ENCODE peak calls at places on chromosomes 7 and 10, in nine cellular contexts. One of them, this sample, is unnamed.

GRCh38 chr10:124065382-124066155 is 27.8 kb downstream of the CHST15 start:
- DNase-seq in mammary epithelial cell: no peak
- DNase-seq in right lobe of liver: no peak
- DNase-seq in endothelial cell: no peak
- DNase-seq in chondrocyte: no peak
- DNase-seq in colonic mucosa: no peak
- DNase-seq in kidney epithelial cell: no peak
- DNase-seq in Panc1: no peak
- DNase-seq in lower lobe of right lung: no peak
- DNase-seq in this sample: no peak

GRCh38 chr7:150784954-150785353 is 15.2 kb downstream of the TMEM176B start:
- DNase-seq in mammary epithelial cell: no peak
- DNase-seq in right lobe of liver: peak
- DNase-seq in endothelial cell: no peak
- DNase-seq in chondrocyte: no peak
- DNase-seq in colonic mucosa: peak
- DNase-seq in kidney epithelial cell: no peak
- DNase-seq in Panc1: no peak
- DNase-seq in lower lobe of right lung: no peak
- DNase-seq in this sample: no peak

GRCh38 chr7:126750207-126750911 is 502.4 kb downstream of the GRM8 start:
- DNase-seq in mammary epithelial cell: no peak
- DNase-seq in right lobe of liver: no peak
- DNase-seq in endothelial cell: no peak
- DNase-seq in chondrocyte: no peak
- DNase-seq in colonic mucosa: no peak
- DNase-seq in kidney epithelial cell: no peak
- DNase-seq in Panc1: no peak
- DNase-seq in lower lobe of right lung: no peak
- DNase-seq in this sample: no peak

GRCh38 chr7:18352339-18353255 is 143.0 kb upstream of the HDAC9 start:
- DNase-seq in mammary epithelial cell: peak
- DNase-seq in right lobe of liver: peak
- DNase-seq in endothelial cell: peak
- DNase-seq in chondrocyte: no peak
- DNase-seq in colonic mucosa: peak
- DNase-seq in kidney epithelial cell: no peak
- DNase-seq in Panc1: peak
- DNase-seq in lower lobe of right lung: no peak
- DNase-seq in this sample: peak

GRCh38 chr7:127437772-127438330 is 45.3 kb upstream of the ZNF800 start:
- DNase-seq in mammary epithelial cell: peak
- DNase-seq in right lobe of liver: no peak
- DNase-seq in endothelial cell: no peak
- DNase-seq in chondrocyte: no peak
- DNase-seq in colonic mucosa: no peak
- DNase-seq in kidney epithelial cell: peak
- DNase-seq in Panc1: no peak
- DNase-seq in lower lobe of right lung: no peak
- DNase-seq in this sample: peak

GRCh38 chr10:125149278-125150047 is 10.9 kb downstream of the CTBP2 start:
- DNase-seq in mammary epithelial cell: peak
- DNase-seq in right lobe of liver: no peak
- DNase-seq in endothelial cell: no peak
- DNase-seq in chondrocyte: peak
- DNase-seq in colonic mucosa: peak
- DNase-seq in kidney epithelial cell: peak
- DNase-seq in Panc1: peak
- DNase-seq in lower lobe of right lung: peak
- DNase-seq in this sample: peak

GRCh38 chr10:132836248-132836831 is 50.4 kb upstream of the NKX6-2 start:
- DNase-seq in mammary epithelial cell: no peak
- DNase-seq in right lobe of liver: peak
- DNase-seq in endothelial cell: no peak
- DNase-seq in chondrocyte: peak
- DNase-seq in colonic mucosa: no peak
- DNase-seq in kidney epithelial cell: no peak
- DNase-seq in Panc1: no peak
- DNase-seq in lower lobe of right lung: no peak
- DNase-seq in this sample: no peak

GRCh38 chr10:76117949-76118348 is 686.5 kb downstream of the LRMDA start:
- DNase-seq in mammary epithelial cell: peak
- DNase-seq in right lobe of liver: no peak
- DNase-seq in endothelial cell: no peak
- DNase-seq in chondrocyte: no peak
- DNase-seq in colonic mucosa: no peak
- DNase-seq in kidney epithelial cell: no peak
- DNase-seq in Panc1: no peak
- DNase-seq in lower lobe of right lung: no peak
- DNase-seq in this sample: peak

GRCh38 chr7:47496666-47497065 is 85.2 kb downstream of the TNS3 start:
- DNase-seq in mammary epithelial cell: no peak
- DNase-seq in right lobe of liver: peak
- DNase-seq in endothelial cell: no peak
- DNase-seq in chondrocyte: no peak
- DNase-seq in colonic mucosa: no peak
- DNase-seq in kidney epithelial cell: no peak
- DNase-seq in Panc1: no peak
- DNase-seq in lower lobe of right lung: no peak
- DNase-seq in this sample: no peak

GRCh38 chr7:47493971-47494370 is 87.9 kb downstream of the TNS3 start:
- DNase-seq in mammary epithelial cell: peak
- DNase-seq in right lobe of liver: no peak
- DNase-seq in endothelial cell: no peak
- DNase-seq in chondrocyte: no peak
- DNase-seq in colonic mucosa: no peak
- DNase-seq in kidney epithelial cell: no peak
- DNase-seq in Panc1: no peak
- DNase-seq in lower lobe of right lung: no peak
- DNase-seq in this sample: no peak

GRCh38 chr7:47497367-47498096 is 84.4 kb downstream of the TNS3 start:
- DNase-seq in mammary epithelial cell: no peak
- DNase-seq in right lobe of liver: no peak
- DNase-seq in endothelial cell: no peak
- DNase-seq in chondrocyte: no peak
- DNase-seq in colonic mucosa: no peak
- DNase-seq in kidney epithelial cell: no peak
- DNase-seq in Panc1: no peak
- DNase-seq in lower lobe of right lung: no peak
- DNase-seq in this sample: no peak

GRCh38 chr7:47495269-47495875 is 86.5 kb downstream of the TNS3 start:
- DNase-seq in mammary epithelial cell: no peak
- DNase-seq in right lobe of liver: no peak
- DNase-seq in endothelial cell: no peak
- DNase-seq in chondrocyte: no peak
- DNase-seq in colonic mucosa: no peak
- DNase-seq in kidney epithelial cell: no peak
- DNase-seq in Panc1: no peak
- DNase-seq in lower lobe of right lung: no peak
- DNase-seq in this sample: no peak

DNA sequence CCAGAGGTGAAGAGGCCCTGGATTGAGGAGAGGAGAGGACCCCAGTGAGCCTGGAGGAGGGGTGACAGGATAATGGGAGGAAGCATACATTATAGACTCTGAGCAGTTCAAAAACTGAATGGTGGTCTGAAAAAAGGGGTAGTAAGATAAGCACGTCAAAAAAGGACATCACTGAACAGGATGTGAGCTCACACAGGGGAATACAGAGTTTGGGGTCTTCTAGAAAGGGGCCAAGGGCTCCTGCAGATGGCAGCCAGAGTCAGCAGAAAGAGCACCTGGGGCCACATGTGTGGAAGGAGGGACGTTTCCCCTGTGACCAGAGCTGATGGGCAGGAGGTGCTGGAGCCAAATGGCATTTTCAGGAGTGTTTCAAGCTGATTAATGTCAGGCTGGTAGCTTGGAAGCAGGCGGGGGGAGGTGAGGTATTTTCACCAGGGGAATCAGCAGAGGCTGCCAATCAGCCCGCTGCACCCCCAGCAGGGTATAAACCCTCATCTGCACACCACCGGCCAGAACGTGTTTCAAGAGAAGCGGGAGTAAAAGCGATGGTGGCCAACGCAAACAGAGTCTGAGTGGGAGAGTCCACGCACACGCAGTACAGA is 85.7 kb downstream of the TNS3 start:
- DNase-seq in mammary epithelial cell: no peak
- DNase-seq in right lobe of liver: no peak
- DNase-seq in endothelial cell: no peak
- DNase-seq in chondrocyte: no peak
- DNase-seq in colonic mucosa: no peak
- DNase-seq in kidney epithelial cell: no peak
- DNase-seq in Panc1: no peak
- DNase-seq in lower lobe of right lung: no peak
- DNase-seq in this sample: no peak
- TF ChIP-seq CTCF in mammary epithelial cell: no peak
- TF ChIP-seq CTCF in right lobe of liver: no peak
- TF ChIP-seq CTCF in endothelial cell: no peak
- TF ChIP-seq CTCF in chondrocyte: no peak
- TF ChIP-seq CTCF in colonic mucosa: no peak
- TF ChIP-seq CTCF in kidney epithelial cell: no peak
- TF ChIP-seq CTCF in Panc1: no peak
- TF ChIP-seq CTCF in lower lobe of right lung: no peak
- TF ChIP-seq CTCF in this sample: no peak

DNA sequence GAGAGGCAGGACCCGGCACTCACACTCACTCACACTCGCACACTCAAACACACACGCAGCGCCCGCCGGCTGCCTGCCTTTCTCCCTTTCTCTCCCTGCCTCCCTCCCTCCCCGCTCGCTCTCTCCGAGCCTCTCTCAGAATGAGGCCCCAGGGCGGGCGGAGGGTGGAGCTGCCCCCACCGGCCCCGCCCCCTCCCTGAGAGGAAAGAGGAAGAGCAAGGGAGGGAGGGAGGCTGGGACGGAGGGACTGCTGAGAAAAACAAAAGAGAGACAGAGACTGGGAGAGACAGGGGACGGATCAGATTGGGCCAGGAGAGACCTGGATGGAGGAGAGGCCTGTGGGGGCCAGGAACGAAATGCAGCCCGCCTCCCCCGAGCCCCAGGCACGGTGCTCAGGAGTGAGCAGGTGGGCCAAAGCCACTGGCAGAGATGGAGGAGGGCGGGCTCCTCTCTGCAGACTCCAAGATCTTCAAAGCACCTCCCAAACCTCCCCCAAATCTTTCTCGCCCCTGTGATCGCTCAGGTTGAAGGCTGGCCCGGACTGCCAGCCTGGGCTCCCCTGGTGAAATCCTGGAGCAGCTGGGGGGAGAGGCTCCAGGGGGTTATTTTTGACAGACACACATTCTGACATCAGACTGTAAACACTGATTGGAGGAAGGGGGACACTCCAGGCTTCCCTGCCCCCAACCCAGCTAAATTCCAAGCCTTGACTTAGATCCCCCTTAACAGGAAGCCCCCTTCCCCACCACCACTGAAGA is 5.1 kb downstream of the LDB1 start:
- DNase-seq in mammary epithelial cell: peak
- DNase-seq in right lobe of liver: peak
- DNase-seq in endothelial cell: peak
- DNase-seq in chondrocyte: no peak
- DNase-seq in colonic mucosa: peak
- DNase-seq in kidney epithelial cell: no peak
- DNase-seq in Panc1: no peak
- DNase-seq in lower lobe of right lung: peak
- DNase-seq in this sample: peak
- TF ChIP-seq CTCF in mammary epithelial cell: no peak
- TF ChIP-seq CTCF in right lobe of liver: no peak
- TF ChIP-seq CTCF in endothelial cell: no peak
- TF ChIP-seq CTCF in chondrocyte: no peak
- TF ChIP-seq CTCF in colonic mucosa: no peak
- TF ChIP-seq CTCF in kidney epithelial cell: no peak
- TF ChIP-seq CTCF in Panc1: no peak
- TF ChIP-seq CTCF in lower lobe of right lung: no peak
- TF ChIP-seq CTCF in this sample: no peak

GRCh38 chr10:104641150-104642000 is at the start of gene SORCS3:
- DNase-seq in mammary epithelial cell: no peak
- DNase-seq in right lobe of liver: no peak
- DNase-seq in endothelial cell: peak
- DNase-seq in chondrocyte: no peak
- DNase-seq in colonic mucosa: no peak
- DNase-seq in kidney epithelial cell: no peak
- DNase-seq in Panc1: no peak
- DNase-seq in lower lobe of right lung: no peak
- DNase-seq in this sample: no peak

GRCh38 chr10:104640339-104641149 is 546 bp upstream of the SORCS3 start:
- DNase-seq in mammary epithelial cell: no peak
- DNase-seq in right lobe of liver: no peak
- DNase-seq in endothelial cell: peak
- DNase-seq in chondrocyte: no peak
- DNase-seq in colonic mucosa: no peak
- DNase-seq in kidney epithelial cell: no peak
- DNase-seq in Panc1: no peak
- DNase-seq in lower lobe of right lung: no peak
- DNase-seq in this sample: no peak

GRCh38 chr10:104642001-104642270 is 846 bp downstream of the SORCS3 start:
- DNase-seq in mammary epithelial cell: no peak
- DNase-seq in right lobe of liver: no peak
- DNase-seq in endothelial cell: no peak
- DNase-seq in chondrocyte: no peak
- DNase-seq in colonic mucosa: no peak
- DNase-seq in kidney epithelial cell: no peak
- DNase-seq in Panc1: no peak
- DNase-seq in lower lobe of right lung: no peak
- DNase-seq in this sample: no peak

GRCh38 chr10:104639595-104640338 is 1.3 kb upstream of the SORCS3 start:
- DNase-seq in mammary epithelial cell: no peak
- DNase-seq in right lobe of liver: no peak
- DNase-seq in endothelial cell: peak
- DNase-seq in chondrocyte: no peak
- DNase-seq in colonic mucosa: no peak
- DNase-seq in kidney epithelial cell: no peak
- DNase-seq in Panc1: no peak
- DNase-seq in lower lobe of right lung: no peak
- DNase-seq in this sample: no peak

DNA sequence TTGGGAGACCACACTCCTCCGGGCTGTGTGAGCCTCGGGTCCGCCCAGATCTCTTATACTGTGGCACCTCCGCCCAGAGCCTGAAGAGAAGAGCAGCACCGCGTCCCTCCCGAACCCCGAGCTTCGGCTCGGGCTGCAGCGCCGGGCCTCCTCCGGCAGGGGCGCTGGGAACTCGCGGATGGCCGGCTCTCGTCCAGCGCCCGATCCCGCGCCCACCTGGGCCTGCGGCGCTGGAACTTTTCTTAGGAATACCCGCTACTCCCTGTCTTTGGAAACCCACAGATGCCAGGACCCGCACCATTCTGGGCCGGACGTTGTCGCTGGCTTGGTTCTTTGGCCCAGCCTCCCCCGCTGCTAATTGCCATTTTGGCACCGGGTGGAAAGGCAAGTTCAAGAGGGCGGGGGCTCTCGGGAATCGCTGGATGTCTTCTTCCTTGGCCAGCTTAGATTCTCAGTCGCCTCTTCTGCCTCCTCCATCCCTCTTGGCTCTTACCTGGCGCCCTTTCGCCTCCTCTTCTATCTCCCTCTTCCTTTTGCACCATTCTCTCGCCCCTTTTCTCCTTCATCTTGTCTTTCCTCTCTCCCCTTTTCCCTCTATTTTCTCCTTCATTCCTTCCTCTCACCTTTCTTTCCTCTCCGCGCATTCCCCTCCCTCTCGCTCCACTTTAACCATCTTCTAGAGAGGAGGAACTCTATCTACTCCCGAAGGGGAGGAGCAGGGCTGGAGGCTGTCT is 2.1 kb upstream of the SORCS3 start:
- DNase-seq in mammary epithelial cell: no peak
- DNase-seq in right lobe of liver: no peak
- DNase-seq in endothelial cell: peak
- DNase-seq in chondrocyte: no peak
- DNase-seq in colonic mucosa: no peak
- DNase-seq in kidney epithelial cell: no peak
- DNase-seq in Panc1: no peak
- DNase-seq in lower lobe of right lung: no peak
- DNase-seq in this sample: no peak
- TF ChIP-seq CTCF in mammary epithelial cell: peak
- TF ChIP-seq CTCF in right lobe of liver: peak
- TF ChIP-seq CTCF in endothelial cell: peak
- TF ChIP-seq CTCF in chondrocyte: peak
- TF ChIP-seq CTCF in colonic mucosa: no peak
- TF ChIP-seq CTCF in kidney epithelial cell: peak
- TF ChIP-seq CTCF in Panc1: no peak
- TF ChIP-seq CTCF in lower lobe of right lung: no peak
- TF ChIP-seq CTCF in this sample: peak

GRCh38 chr10:95172851-95173250 is 21.2 kb upstream of the ACSM6 start:
- DNase-seq in mammary epithelial cell: peak
- DNase-seq in right lobe of liver: no peak
- DNase-seq in endothelial cell: no peak
- DNase-seq in chondrocyte: no peak
- DNase-seq in colonic mucosa: no peak
- DNase-seq in kidney epithelial cell: no peak
- DNase-seq in Panc1: no peak
- DNase-seq in lower lobe of right lung: no peak
- DNase-seq in this sample: no peak

GRCh38 chr10:95177429-95177828 is 16.6 kb upstream of the ACSM6 start:
- DNase-seq in mammary epithelial cell: no peak
- DNase-seq in right lobe of liver: no peak
- DNase-seq in endothelial cell: no peak
- DNase-seq in chondrocyte: no peak
- DNase-seq in colonic mucosa: no peak
- DNase-seq in kidney epithelial cell: no peak
- DNase-seq in Panc1: no peak
- DNase-seq in lower lobe of right lung: no peak
- DNase-seq in this sample: no peak

GRCh38 chr10:95178266-95178665 is 15.8 kb upstream of the ACSM6 start:
- DNase-seq in mammary epithelial cell: no peak
- DNase-seq in right lobe of liver: no peak
- DNase-seq in endothelial cell: no peak
- DNase-seq in chondrocyte: no peak
- DNase-seq in colonic mucosa: no peak
- DNase-seq in kidney epithelial cell: no peak
- DNase-seq in Panc1: no peak
- DNase-seq in lower lobe of right lung: no peak
- DNase-seq in this sample: no peak

GRCh38 chr10:95178797-95179196 is 15.2 kb upstream of the ACSM6 start:
- DNase-seq in mammary epithelial cell: no peak
- DNase-seq in right lobe of liver: no peak
- DNase-seq in endothelial cell: no peak
- DNase-seq in chondrocyte: no peak
- DNase-seq in colonic mucosa: no peak
- DNase-seq in kidney epithelial cell: no peak
- DNase-seq in Panc1: no peak
- DNase-seq in lower lobe of right lung: no peak
- DNase-seq in this sample: no peak

GRCh38 chr10:95176101-95176500 is 17.9 kb upstream of the ACSM6 start:
- DNase-seq in mammary epithelial cell: no peak
- DNase-seq in right lobe of liver: no peak
- DNase-seq in endothelial cell: no peak
- DNase-seq in chondrocyte: no peak
- DNase-seq in colonic mucosa: no peak
- DNase-seq in kidney epithelial cell: no peak
- DNase-seq in Panc1: no peak
- DNase-seq in lower lobe of right lung: no peak
- DNase-seq in this sample: no peak
- TF ChIP-seq CTCF in mammary epithelial cell: peak
- TF ChIP-seq CTCF in right lobe of liver: peak
- TF ChIP-seq CTCF in endothelial cell: no peak
- TF ChIP-seq CTCF in chondrocyte: peak
- TF ChIP-seq CTCF in colonic mucosa: no peak
- TF ChIP-seq CTCF in kidney epithelial cell: no peak
- TF ChIP-seq CTCF in Panc1: peak
- TF ChIP-seq CTCF in lower lobe of right lung: no peak
- TF ChIP-seq CTCF in this sample: no peak

This sample was measured in MCF 10A.